ENCODE peak calls at places on chromosome 5, in five cellular contexts. Z is neural progenitor cell, C is pancreas, Y is endodermal cell, J is heart right ventricle. E is an unnamed sample. For H3K27me3, the result is how much of the 10 kb centered on the place peaks cover.

GRCh38 chr5:154038241-154038603 is 488 bp downstream of the FAM114A2 start:
- DNase-seq in Z (no peak), C (peak), Y (no peak), J (no peak), E (no peak)

GRCh38 chr5:105506692-105507277 is 1944.2 kb upstream of the NUDT12 start:
- DNase-seq in Z (peak), C (no peak), Y (peak), J (no peak), E (peak)

GRCh38 chr5:684771-685216 is 8.4 kb downstream of the TPPP start:
- DNase-seq in Z (no peak), C (no peak), Y (peak), J (no peak), E (no peak)

GRCh38 chr5:100758306-100758705 is 144.8 kb downstream of the ST8SIA4 start:
- DNase-seq in Z (no peak), C (no peak), Y (no peak), J (no peak), E (no peak)

GRCh38 chr5:73170522-73170921 is 2.5 kb upstream of the TMEM174 start:
- DNase-seq in Z (peak), C (no peak), Y (peak), J (no peak), E (peak)

GRCh38 chr5:54956922-54957321 is 28.5 kb downstream of the ESM1 start:
- DNase-seq in Z (no peak), C (no peak), Y (no peak), J (no peak), E (no peak)

GRCh38 chr5:113612060-113612496 is 98.6 kb downstream of the YTHDC2 start:
- DNase-seq in Z (no peak), C (no peak), Y (no peak), J (no peak), E (peak)

GRCh38 chr5:57719216-57719615 is 236.6 kb upstream of the ACTBL2 start:
- DNase-seq in Z (no peak), C (no peak), Y (no peak), J (no peak), E (no peak)

GRCh38 chr5:169460896-169461295 is 122.7 kb upstream of the SPDL1 start:
- DNase-seq in Z (no peak), C (no peak), Y (no peak), J (no peak), E (no peak)

GRCh38 chr5:24788829-24789509 is 144.2 kb upstream of the CDH10 start:
- DNase-seq in Z (no peak), C (no peak), Y (no peak), J (no peak), E (no peak)

GRCh38 chr5:83015676-83016075 is 61.5 kb downstream of the TMEM167A start:
- DNase-seq in Z (peak), C (no peak), Y (peak), J (no peak), E (no peak)

GRCh38 chr5:139669681-139670368 is 21.7 kb downstream of the CXXC5 start:
- DNase-seq in Z (no peak), C (peak), Y (peak), J (peak), E (no peak)

GRCh38 chr5:148179234-148179824 is 11.0 kb downstream of the SPINK14 start:
- DNase-seq in Z (peak), C (no peak), Y (no peak), J (no peak), E (peak)

GRCh38 chr5:1883925-1884637 is 1.4 kb upstream of the IRX4 start:
- DNase-seq in Z (peak), C (no peak), Y (no peak), J (no peak), E (no peak)

GRCh38 chr5:1881731-1882336 is 891 bp downstream of the IRX4 start:
- DNase-seq in Z (peak), C (no peak), Y (peak), J (no peak), E (peak)

GRCh38 chr5:1882337-1883119 is at the start of gene IRX4:
- DNase-seq in Z (peak), C (no peak), Y (peak), J (no peak), E (peak)

GRCh38 chr5:1884638-1885475 is 2.1 kb upstream of the IRX4 start:
- DNase-seq in Z (peak), C (no peak), Y (peak), J (no peak), E (no peak)

GRCh38 chr5:1883120-1883924 is 597 bp upstream of the IRX4 start:
- DNase-seq in Z (peak), C (no peak), Y (peak), J (peak), E (peak)
- H3K27me3 ChIP-seq in Z (half or more), C (half or more), Y (half or more), J (under half), E (half or more)

DNA sequence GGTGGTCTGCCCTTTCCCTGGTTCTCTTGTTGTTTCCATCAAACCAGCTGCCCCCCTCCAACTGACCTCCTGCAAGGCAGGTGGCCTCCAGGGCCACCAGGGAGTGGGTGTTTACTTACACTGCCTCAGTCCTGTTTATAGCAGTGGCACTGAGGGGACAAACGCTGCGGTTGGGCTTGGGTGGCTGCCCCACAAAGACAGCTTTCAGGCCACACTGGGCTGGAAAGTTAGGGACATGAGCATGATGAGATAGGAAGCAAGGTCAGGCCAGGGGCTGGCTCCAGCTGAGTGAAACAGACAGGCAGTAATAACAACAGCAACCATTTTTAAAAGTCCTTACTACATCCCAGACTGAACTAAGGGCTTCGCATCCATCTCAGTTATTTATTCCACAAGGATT is 20.6 kb downstream of the BOD1 start:
- DNase-seq in Z (no peak), C (no peak), Y (no peak), J (no peak), E (no peak)
- H3K27ac ChIP-seq in Z (no peak), C (no peak), Y (no peak), J (no peak), E (no peak)

GRCh38 chr5:129966071-129966470 is 61.8 kb downstream of the CHSY3 start:
- DNase-seq in Z (no peak), C (no peak), Y (no peak), J (no peak), E (no peak)

GRCh38 chr5:129963359-129963758 is 59.1 kb downstream of the CHSY3 start:
- DNase-seq in Z (no peak), C (no peak), Y (no peak), J (no peak), E (peak)

GRCh38 chr5:129960831-129961230 is 56.6 kb downstream of the CHSY3 start:
- DNase-seq in Z (no peak), C (no peak), Y (no peak), J (no peak), E (no peak)

DNA sequence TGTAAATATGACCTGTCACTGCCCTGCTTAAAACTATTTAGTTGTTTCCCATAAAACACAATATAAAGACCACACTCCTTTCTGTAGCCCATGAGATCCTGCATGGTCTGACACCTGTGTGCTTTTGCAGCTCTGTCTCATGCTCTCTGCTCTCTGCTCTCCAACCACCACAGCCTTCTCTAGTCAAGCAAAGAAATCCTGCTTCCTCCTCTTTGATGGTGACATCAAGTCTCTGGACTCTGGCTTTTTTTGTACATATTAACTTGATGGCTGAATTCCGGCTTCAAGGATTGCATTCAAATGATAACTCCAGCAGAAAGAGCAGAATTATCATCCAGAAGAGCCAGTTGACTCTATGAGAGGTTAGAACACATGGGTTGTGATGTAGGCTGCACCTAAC is 58.2 kb downstream of the CHSY3 start:
- DNase-seq in Z (no peak), C (no peak), Y (no peak), J (no peak), E (no peak)
- TF ChIP-seq CTCF in Z (no peak), C (no peak), Y (no peak), J (no peak), E (no peak)

GRCh38 chr5:77971965-77972544 is 195.9 kb upstream of the TBCA start:
- DNase-seq in Z (peak), C (no peak), Y (no peak), J (no peak), E (no peak)

GRCh38 chr5:77973253-77973609 is 197.1 kb upstream of the TBCA start:
- DNase-seq in Z (peak), C (no peak), Y (peak), J (no peak), E (peak)

GRCh38 chr5:77974576-77974975 is 198.4 kb upstream of the TBCA start:
- DNase-seq in Z (no peak), C (no peak), Y (no peak), J (no peak), E (no peak)

GRCh38 chr5:77970891-77971290 is 194.8 kb upstream of the TBCA start:
- DNase-seq in Z (no peak), C (no peak), Y (no peak), J (no peak), E (no peak)

GRCh38 chr5:77972545-77973252 is 196.6 kb upstream of the TBCA start:
- DNase-seq in Z (peak), C (no peak), Y (peak), J (no peak), E (peak)
- H3K27me3 ChIP-seq in Z (half or more), C (under half), Y (half or more), J (under half), E (half or more)

GRCh38 chr5:136067422-136067821 is 38.6 kb downstream of the TGFBI start:
- DNase-seq in Z (no peak), C (no peak), Y (no peak), J (no peak), E (no peak)
- H3K27ac ChIP-seq in Z (no peak), C (no peak), Y (no peak), J (peak), E (no peak)

E was measured in cardiac muscle cell.